ENCODE peak calls at places on chromosomes 2 and 18, in four cellular contexts. S is Calu3, T is astrocyte, C is endothelial cell. D is an unnamed sample.

GRCh38 chr2:23859983-23860382 is 66.9 kb downstream of the ATAD2B start:
- DNase-seq in S (no peak), T (peak), C (no peak), D (no peak)

GRCh38 chr2:144376926-144377325 is 143.0 kb downstream of the ZEB2 start:
- DNase-seq in S (no peak), T (peak), C (no peak), D (no peak)

GRCh38 chr2:240561325-240561971 is 1.3 kb downstream of the DUSP28 start:
- DNase-seq in S (no peak), T (peak), C (no peak), D (no peak)

GRCh38 chr2:229154381-229154780 is 116.7 kb downstream of the PID1 start:
- DNase-seq in S (no peak), T (peak), C (no peak), D (no peak)

GRCh38 chr2:2804528-2804927 is 473.5 kb upstream of the MYT1L start:
- DNase-seq in S (no peak), T (no peak), C (no peak), D (no peak)

GRCh38 chr2:86337235-86338099 is at the start of gene REEP1:
- DNase-seq in S (peak), T (no peak), C (peak), D (peak)

GRCh38 chr2:223633656-223634055 is 31.5 kb upstream of the SCG2 start:
- DNase-seq in S (no peak), T (peak), C (no peak), D (no peak)

GRCh38 chr18:47595816-47596501 is 334.5 kb downstream of the SMAD2 start:
- DNase-seq in S (peak), T (no peak), C (peak), D (no peak)

GRCh38 chr2:219748673-219749570 is 121.5 kb downstream of the SLC4A3 start:
- DNase-seq in S (no peak), T (no peak), C (no peak), D (no peak)

GRCh38 chr2:169286858-169287257 is 75.5 kb downstream of the LRP2 start:
- DNase-seq in S (no peak), T (no peak), C (no peak), D (no peak)

GRCh38 chr2:232842689-232843088 is 27.4 kb upstream of the SNORC start:
- DNase-seq in S (no peak), T (no peak), C (no peak), D (no peak)

GRCh38 chr2:232846055-232846454 is 24.0 kb upstream of the SNORC start:
- DNase-seq in S (no peak), T (no peak), C (no peak), D (no peak)

GRCh38 chr2:232839680-232840079 is 30.4 kb upstream of the SNORC start:
- DNase-seq in S (peak), T (no peak), C (no peak), D (no peak)

GRCh38 chr2:232838406-232838874 is 31.6 kb upstream of the SNORC start:
- DNase-seq in S (peak), T (peak), C (no peak), D (no peak)

GRCh38 chr2:232843860-232844259 is 26.2 kb upstream of the SNORC start:
- DNase-seq in S (no peak), T (no peak), C (peak), D (no peak)
- TF ChIP-seq CTCF in S (no peak), T (no peak), C (no peak), D (no peak)

GRCh38 chr2:9768388-9768787 is 74.9 kb upstream of the TAF1B start:
- DNase-seq in S (no peak), T (no peak), C (peak), D (peak)
- TF ChIP-seq CTCF in S (no peak), T (peak), C (peak), D (peak)

GRCh38 chr2:129923265-129924141 is 56.0 kb upstream of the RAB6C start:
- DNase-seq in S (peak), T (peak), C (peak), D (peak)
- TF ChIP-seq CTCF in S (peak), T (peak), C (peak), D (peak)

DNA sequence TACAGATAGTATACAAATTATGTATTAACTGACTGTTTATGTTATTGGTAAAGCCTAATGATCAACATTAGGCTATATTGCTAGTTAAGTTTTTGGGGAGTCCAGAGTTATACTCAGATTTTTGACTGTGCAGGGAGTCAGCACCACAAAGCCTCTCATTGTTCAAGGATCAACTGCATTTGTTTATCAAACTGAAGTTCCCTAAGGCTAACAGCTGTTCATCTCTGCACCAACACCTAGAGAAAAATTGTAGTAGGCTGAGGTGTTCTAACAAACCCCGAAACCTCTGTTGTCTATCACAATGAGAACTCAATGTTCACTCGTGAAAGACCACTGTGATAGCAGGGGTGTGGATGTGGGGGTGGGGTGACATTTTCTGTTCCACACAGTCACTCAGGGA is 97.7 kb downstream of the HNMT start:
- DNase-seq in S (no peak), T (no peak), C (no peak), D (no peak)
- TF ChIP-seq CTCF in S (no peak), T (no peak), C (no peak), D (no peak)

GRCh38 chr2:64750817-64751285 is 97.1 kb upstream of the SERTAD2 start:
- DNase-seq in S (peak), T (no peak), C (no peak), D (peak)

GRCh38 chr2:64751286-64752260 is 97.9 kb upstream of the SERTAD2 start:
- DNase-seq in S (peak), T (peak), C (peak), D (no peak)

GRCh38 chr2:64748561-64748960 is 94.8 kb upstream of the SERTAD2 start:
- DNase-seq in S (no peak), T (no peak), C (no peak), D (no peak)

GRCh38 chr2:64749446-64749845 is 95.7 kb upstream of the SERTAD2 start:
- DNase-seq in S (no peak), T (no peak), C (no peak), D (no peak)

GRCh38 chr2:64750001-64750816 is 96.5 kb upstream of the SERTAD2 start:
- DNase-seq in S (peak), T (peak), C (peak), D (peak)
- TF ChIP-seq CTCF in S (no peak), T (peak), C (no peak), D (no peak)

GRCh38 chr2:202090530-202090929 is 17.5 kb downstream of the KIAA2012 start:
- DNase-seq in S (no peak), T (no peak), C (no peak), D (no peak)
- TF ChIP-seq CTCF in S (no peak), T (no peak), C (no peak), D (no peak)

DNA sequence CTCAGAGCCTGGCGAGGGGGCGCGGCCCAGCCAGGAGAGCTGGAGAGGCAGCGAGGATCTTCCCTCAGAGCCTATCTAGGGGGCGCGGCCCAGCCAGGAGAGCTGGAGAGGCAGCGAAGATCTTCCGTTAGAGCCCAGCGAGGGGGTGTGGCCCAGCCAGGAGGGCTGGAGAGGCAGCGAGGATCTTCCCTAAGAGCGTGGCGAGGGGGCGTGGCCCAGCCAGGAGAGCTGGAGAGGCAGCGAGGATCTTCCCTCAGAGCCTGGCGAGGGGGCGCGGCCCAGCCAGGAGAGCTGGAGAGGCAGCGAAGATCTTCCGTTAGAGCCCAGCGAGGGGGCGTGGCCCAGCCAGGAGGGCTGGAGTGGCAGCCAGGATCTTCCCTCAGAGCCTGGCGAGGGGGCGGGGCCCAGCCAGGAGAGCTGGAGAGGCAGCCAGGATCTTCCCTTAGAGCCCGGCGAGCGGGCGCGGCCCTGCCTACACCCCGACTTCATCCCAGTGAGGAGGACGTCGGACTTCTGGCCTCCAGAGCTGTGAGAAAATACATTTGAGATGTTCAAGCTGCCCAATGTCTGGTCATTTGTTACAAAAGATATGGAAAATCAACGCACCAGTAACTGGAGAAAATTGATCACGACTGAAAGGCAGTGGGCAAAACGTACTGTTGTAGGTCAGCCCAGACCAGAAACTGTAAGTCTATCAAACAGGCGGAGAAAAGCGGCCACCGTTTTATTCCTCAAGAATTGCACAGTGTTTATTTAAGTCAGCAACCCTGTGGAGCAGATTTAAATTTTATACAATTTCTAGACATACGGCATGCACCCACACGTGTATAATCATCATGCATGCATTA is 63.5 kb upstream of the TMEM18 start:
- DNase-seq in S (peak), T (peak), C (peak), D (peak)
- TF ChIP-seq CTCF in S (no peak), T (no peak), C (no peak), D (no peak)

GRCh38 chr2:40955042-40955441 is 503.2 kb upstream of the SLC8A1 start:
- DNase-seq in S (no peak), T (no peak), C (no peak), D (no peak)
- TF ChIP-seq CTCF in S (no peak), T (no peak), C (no peak), D (no peak)

GRCh38 chr2:159926695-159927094 is 128.7 kb upstream of the CD302 start:
- DNase-seq in S (no peak), T (no peak), C (no peak), D (no peak)
- TF ChIP-seq CTCF in S (no peak), T (no peak), C (no peak), D (peak)

DNA sequence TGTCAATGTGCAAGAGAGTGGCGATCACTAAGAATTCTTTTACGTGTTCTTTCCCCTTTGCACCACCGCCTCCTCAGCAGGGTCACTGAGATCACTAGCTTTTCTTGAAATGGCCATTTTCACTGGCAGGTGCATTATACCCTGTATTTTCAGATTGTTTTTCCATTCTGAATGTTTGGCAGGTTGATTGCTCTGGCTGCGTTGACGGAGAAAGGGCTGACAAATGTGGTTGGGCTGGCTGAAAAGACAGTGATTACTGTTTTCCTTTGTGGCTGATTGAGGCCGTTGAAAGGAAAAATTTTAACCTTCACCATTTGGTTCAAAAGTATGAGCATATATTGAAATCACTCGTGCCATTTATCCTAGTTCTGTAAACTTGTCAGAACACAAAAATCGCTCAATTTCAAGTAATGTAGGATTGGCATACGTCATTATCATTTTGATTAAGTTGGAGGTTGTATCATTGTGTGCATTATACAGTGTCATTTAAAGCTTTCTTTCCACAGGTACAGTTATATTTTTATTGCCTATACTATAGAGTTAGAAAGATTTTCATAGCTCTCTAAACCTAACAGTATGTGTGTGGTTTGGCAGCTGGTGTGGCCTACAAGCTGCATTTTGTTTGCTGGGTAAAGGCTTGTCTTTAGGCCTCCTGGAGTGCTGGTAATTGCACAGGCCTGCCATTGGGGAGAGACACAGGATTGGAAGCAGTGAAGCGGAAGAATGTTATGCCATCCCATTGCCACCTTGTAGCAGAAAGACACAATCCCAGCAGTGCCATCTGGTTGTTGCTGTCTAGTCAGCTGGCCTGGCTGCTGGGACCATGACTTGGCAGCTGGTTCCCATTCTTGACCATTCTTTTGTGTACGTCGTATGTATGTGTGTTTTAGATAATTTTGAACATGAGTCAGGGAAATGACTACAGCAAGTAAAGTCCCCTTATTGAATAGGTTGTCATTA is 36.7 kb downstream of the DYNC1I2 start:
- DNase-seq in S (no peak), T (peak), C (no peak), D (no peak)
- TF ChIP-seq CTCF in S (no peak), T (no peak), C (no peak), D (no peak)